ENCODE peak calls at places on chromosomes 11 and 22, in six cellular contexts. P is K562, O is A549, E is HepG2, T is upper lobe of left lung, L is GM12878. Q is an unnamed sample.
A peak's percentile ranks its signal among the peaks of the same experiment; 100 is the strongest.

GRCh38 chr11:9061807-9062206 is 29.6 kb downstream of the SCUBE2 start:
- ATAC-seq in P (no peak), T (no peak), E (no peak), O (no peak), L (no peak), Q (no peak)

GRCh38 chr11:93196816-93197382 is 892 bp downstream of the SLC36A4 start:
- ATAC-seq in E (no peak), P (peak; percentile 16), L (peak; percentile 12), O (peak; percentile 66), T (peak; percentile 16), Q (no peak)

GRCh38 chr11:106540001-106540400 is 462.5 kb downstream of the AASDHPPT start:
- ATAC-seq in L (no peak), P (no peak), O (no peak), E (no peak), T (no peak), Q (no peak)

GRCh38 chr22:37059876-37060449 is 8.4 kb downstream of the KCTD17 start:
- ATAC-seq in P (no peak), L (peak; percentile 40), T (no peak), E (no peak), O (no peak), Q (no peak)

GRCh38 chr11:77055056-77055680 is 11.6 kb upstream of the CAPN5 start:
- ATAC-seq in O (no peak), L (no peak), P (no peak), T (no peak), E (no peak), Q (no peak)

GRCh38 chr11:128482092-128482491 is 105.3 kb downstream of the ETS1 start:
- ATAC-seq in L (no peak), T (no peak), E (no peak), O (no peak), P (no peak), Q (no peak)

GRCh38 chr11:47269829-47270305 is at the start of gene MADD:
- ATAC-seq in T (peak; percentile 97), L (peak; percentile 91), P (peak; percentile 89), E (peak; percentile 87), O (peak; percentile 86), Q (peak; percentile 94)

GRCh38 chr22:36419912-36420882 is 32.4 kb upstream of the MYH9 start:
- ATAC-seq in T (no peak), E (peak; percentile 69), P (peak; percentile 13), L (no peak), O (no peak), Q (peak; percentile 26)

GRCh38 chr11:108895579-108896480 is 231.0 kb downstream of the DDX10 start:
- ATAC-seq in T (no peak), L (peak; percentile 92), E (no peak), P (no peak), O (peak; percentile 39), Q (no peak)

GRCh38 chr11:109902764-109903436 is 190.3 kb upstream of the ZC3H12C start:
- ATAC-seq in L (no peak), E (no peak), P (peak; percentile 48), O (no peak), T (no peak), Q (no peak)

GRCh38 chr22:42887114-42887513 is 30.0 kb upstream of the ARFGAP3 start:
- ATAC-seq in E (no peak), T (no peak), O (no peak), L (no peak), P (no peak), Q (no peak)

GRCh38 chr11:114111369-114112042 is 52.0 kb downstream of the ZBTB16 start:
- ATAC-seq in T (peak; percentile 18), P (no peak), L (no peak), E (no peak), O (no peak), Q (no peak)

GRCh38 chr22:33776491-33776890 is 143.8 kb downstream of the LARGE1 start:
- ATAC-seq in O (no peak), T (no peak), P (no peak), L (no peak), E (no peak), Q (no peak)

GRCh38 chr11:78812513-78813293 is 238.0 kb upstream of the NARS2 start:
- ATAC-seq in L (peak; percentile 56), T (peak; percentile 65), P (no peak), O (no peak), E (no peak), Q (peak; percentile 37)

GRCh38 chr11:116282481-116282880 is 490.3 kb downstream of the BUD13 start:
- ATAC-seq in L (no peak), T (no peak), P (no peak), O (no peak), E (no peak), Q (no peak)

GRCh38 chr11:118014022-118014421 is 27.8 kb downstream of the IL10RA start:
- ATAC-seq in O (no peak), L (no peak), P (no peak), T (no peak), E (no peak), Q (no peak)

GRCh38 chr11:94400839-94401772 is at the start of gene GPR83:
- ATAC-seq in O (peak; percentile 57), L (peak; percentile 39), P (no peak), T (peak; percentile 51), E (peak; percentile 68), Q (no peak)

GRCh38 chr22:49817359-49817758 is 10.3 kb downstream of the BRD1 start:
- ATAC-seq in O (peak; percentile 33), T (no peak), L (peak; percentile 32), E (peak; percentile 40), P (peak; percentile 46), Q (no peak)

GRCh38 chr11:119316017-119316728 is 757 bp downstream of the MCAM start:
- ATAC-seq in L (no peak), E (no peak), P (no peak), O (peak; percentile 3), T (no peak), Q (peak; percentile 34)

GRCh38 chr11:47477323-47477722 is 28.4 kb upstream of the RAPSN start:
- ATAC-seq in O (no peak), P (no peak), T (no peak), E (no peak), L (no peak), Q (no peak)

GRCh38 chr22:29328055-29328454 is 12.6 kb upstream of the RASL10A start:
- ATAC-seq in T (no peak), L (peak; percentile 23), P (no peak), E (peak; percentile 48), O (peak; percentile 65), Q (no peak)

GRCh38 chr11:73972187-73972586 is 10.5 kb downstream of the UCP2 start:
- ATAC-seq in T (no peak), O (no peak), L (no peak), P (peak; percentile 8), E (no peak), Q (no peak)

GRCh38 chr11:73475549-73475948 is 99.3 kb downstream of the RELT start:
- ATAC-seq in T (no peak), L (no peak), O (no peak), P (no peak), E (no peak), Q (no peak)

GRCh38 chr11:128133501-128133900 is 453.9 kb downstream of the ETS1 start:
- ATAC-seq in T (no peak), P (no peak), L (no peak), E (no peak), O (no peak), Q (no peak)

GRCh38 chr11:120079750-120080610 is 57.9 kb downstream of the TRIM29 start:
- ATAC-seq in O (no peak), P (peak; percentile 85), L (no peak), E (peak; percentile 93), T (peak; percentile 66), Q (no peak)

GRCh38 chr11:19577849-19578619 is 134.6 kb upstream of the NAV2 start:
- ATAC-seq in E (no peak), T (peak; percentile 45), P (no peak), L (no peak), O (no peak), Q (peak; percentile 83)

GRCh38 chr11:122186439-122187080 is 70.5 kb upstream of the BLID start:
- ATAC-seq in T (peak; percentile 79), L (no peak), O (peak; percentile 88), P (no peak), E (no peak), Q (peak; percentile 85)

GRCh38 chr11:47607380-47607779 is 13.2 kb upstream of the C1QTNF4 start:
- ATAC-seq in L (no peak), E (peak; percentile 34), T (peak; percentile 91), P (peak; percentile 15), O (no peak), Q (peak; percentile 60)

GRCh38 chr11:67498544-67498972 is 6.6 kb downstream of the PITPNM1 start:
- ATAC-seq in P (no peak), L (no peak), E (no peak), O (no peak), T (no peak), Q (no peak)

GRCh38 chr22:50329236-50329635 is 2.4 kb upstream of the DENND6B start:
- ATAC-seq in P (no peak), O (no peak), T (no peak), E (no peak), L (no peak), Q (no peak)

GRCh38 chr22:36912694-36913430 is 566 bp upstream of the CSF2RB start:
- ATAC-seq in T (peak; percentile 60), E (no peak), O (no peak), L (no peak), P (no peak), Q (peak; percentile 13)

GRCh38 chr11:34303028-34303427 is 54.8 kb downstream of the ABTB2 start:
- ATAC-seq in L (peak; percentile 55), P (no peak), E (no peak), T (no peak), O (no peak), Q (no peak)

GRCh38 chr11:116958246-116958645 is 120.8 kb upstream of the APOA1 start:
- ATAC-seq in T (peak; percentile 60), L (no peak), P (peak; percentile 84), O (no peak), E (no peak), Q (no peak)

GRCh38 chr22:39368402-39368801 is 18.6 kb downstream of the SYNGR1 start:
- ATAC-seq in L (no peak), T (no peak), P (no peak), E (no peak), O (no peak), Q (no peak)
- H3K27ac ChIP-seq in L (no peak overlapping the region), T (no peak overlapping the region), P (no peak overlapping the region), E (no peak overlapping the region), O (no peak overlapping the region), Q (no peak overlapping the region)

GRCh38 chr11:111305871-111306270 is 7.5 kb downstream of the POU2AF3 start:
- ATAC-seq in L (peak; percentile 46), O (no peak), E (no peak), P (peak; percentile 41), T (no peak), Q (no peak)
- TF ChIP-seq CTCF in L (no peak), O (no peak), E (no peak), P (no peak), T (no peak), Q (no peak)

DNA sequence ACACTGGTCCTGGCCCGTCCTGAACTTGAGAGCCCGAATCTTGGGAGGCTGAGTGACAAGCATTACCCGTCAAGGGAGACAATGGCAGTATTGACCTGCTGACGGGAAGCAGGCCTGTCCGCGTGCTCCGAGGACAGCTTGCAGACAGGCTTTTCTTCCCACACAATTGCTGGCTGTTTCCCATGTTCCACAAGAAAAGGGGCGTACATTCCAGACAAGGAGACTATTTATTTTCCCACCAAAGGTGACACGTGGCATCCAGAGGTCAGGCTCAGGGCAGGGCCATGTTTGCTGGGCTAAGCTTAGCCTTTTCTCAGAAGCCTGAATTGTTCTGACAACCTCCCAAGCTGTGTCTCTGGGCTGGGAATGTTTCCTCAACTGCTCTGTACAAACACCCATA is 86.9 kb upstream of the SPON1 start:
- ATAC-seq in L (no peak), T (no peak), O (no peak), P (no peak), E (no peak), Q (no peak)
- TF ChIP-seq EP300 in L (no peak), T (no peak), O (no peak), P (no peak), E (no peak), Q (no peak)

GRCh38 chr11:10275714-10276113 is 18.3 kb downstream of the SBF2 start:
- ATAC-seq in O (no peak), T (no peak), L (no peak), P (no peak), E (no peak), Q (no peak)
- H3K27ac ChIP-seq in O (no peak overlapping the region), T (no peak overlapping the region), L (no peak overlapping the region), P (no peak overlapping the region), E (no peak overlapping the region), Q (no peak overlapping the region)